ENCODE peak calls at places on chromosomes 2 and 18, in five cellular contexts. One of them, this sample, is unnamed.

GRCh38 chr2:53785378-53785777 is 1.4 kb downstream of the ASB3 start:
- DNase-seq in ovary: no peak
- DNase-seq in PC-9: no peak
- DNase-seq in heart left ventricle: no peak
- DNase-seq in brain microvascular endothelial cell: no peak
- DNase-seq in this sample: no peak

GRCh38 chr2:230503798-230504197 is 87.8 kb downstream of the SP100 start:
- DNase-seq in ovary: no peak
- DNase-seq in PC-9: no peak
- DNase-seq in heart left ventricle: no peak
- DNase-seq in brain microvascular endothelial cell: no peak
- DNase-seq in this sample: no peak

GRCh38 chr2:71603311-71603794 is 150.0 kb downstream of the DYSF start:
- DNase-seq in ovary: no peak
- DNase-seq in PC-9: no peak
- DNase-seq in heart left ventricle: peak; percentile 53
- DNase-seq in brain microvascular endothelial cell: no peak
- DNase-seq in this sample: no peak

GRCh38 chr2:203934006-203934632 is 2.4 kb upstream of the ICOS start:
- DNase-seq in ovary: no peak
- DNase-seq in PC-9: no peak
- DNase-seq in heart left ventricle: no peak
- DNase-seq in brain microvascular endothelial cell: no peak
- DNase-seq in this sample: no peak

GRCh38 chr2:119006441-119006840 is 64.4 kb downstream of the MARCO start:
- DNase-seq in ovary: no peak
- DNase-seq in PC-9: no peak
- DNase-seq in heart left ventricle: no peak
- DNase-seq in brain microvascular endothelial cell: no peak
- DNase-seq in this sample: no peak

GRCh38 chr2:26049641-26050040 is 15.8 kb downstream of the RAB10 start:
- DNase-seq in ovary: no peak
- DNase-seq in PC-9: no peak
- DNase-seq in heart left ventricle: no peak
- DNase-seq in brain microvascular endothelial cell: no peak
- DNase-seq in this sample: no peak

GRCh38 chr18:59864446-59864764 is 35.4 kb upstream of the PMAIP1 start:
- DNase-seq in ovary: no peak
- DNase-seq in PC-9: peak; percentile 64
- DNase-seq in heart left ventricle: no peak
- DNase-seq in brain microvascular endothelial cell: no peak
- DNase-seq in this sample: no peak

GRCh38 chr2:21836766-21837543 is 713.2 kb downstream of the TDRD15 start:
- DNase-seq in ovary: no peak
- DNase-seq in PC-9: no peak
- DNase-seq in heart left ventricle: no peak
- DNase-seq in brain microvascular endothelial cell: peak; percentile 37
- DNase-seq in this sample: no peak

GRCh38 chr2:20231632-20232031 is 6.7 kb upstream of the SDC1 start:
- DNase-seq in ovary: no peak
- DNase-seq in PC-9: peak; percentile 100
- DNase-seq in heart left ventricle: no peak
- DNase-seq in brain microvascular endothelial cell: no peak
- DNase-seq in this sample: no peak

GRCh38 chr2:238895901-238896600 is 48.2 kb downstream of the TWIST2 start:
- DNase-seq in ovary: peak; percentile 89
- DNase-seq in PC-9: peak; percentile 39
- DNase-seq in heart left ventricle: peak; percentile 77
- DNase-seq in brain microvascular endothelial cell: peak; percentile 55
- DNase-seq in this sample: no peak

GRCh38 chr2:208049006-208049405 is 23.7 kb upstream of the PLEKHM3 start:
- DNase-seq in ovary: no peak
- DNase-seq in PC-9: no peak
- DNase-seq in heart left ventricle: no peak
- DNase-seq in brain microvascular endothelial cell: no peak
- DNase-seq in this sample: no peak

GRCh38 chr2:35293261-35293660 is 1062.3 kb upstream of the CRIM1 start:
- DNase-seq in ovary: no peak
- DNase-seq in PC-9: no peak
- DNase-seq in heart left ventricle: no peak
- DNase-seq in brain microvascular endothelial cell: no peak
- DNase-seq in this sample: no peak

GRCh38 chr2:181959508-181959907 is 26.1 kb upstream of the PPP1R1C start:
- DNase-seq in ovary: no peak
- DNase-seq in PC-9: no peak
- DNase-seq in heart left ventricle: no peak
- DNase-seq in brain microvascular endothelial cell: no peak
- DNase-seq in this sample: no peak

GRCh38 chr2:11337909-11338308 is 6.5 kb downstream of the ROCK2 start:
- DNase-seq in ovary: no peak
- DNase-seq in PC-9: no peak
- DNase-seq in heart left ventricle: no peak
- DNase-seq in brain microvascular endothelial cell: no peak
- DNase-seq in this sample: no peak

GRCh38 chr2:240463866-240464481 is 28.5 kb downstream of the GPC1 start:
- DNase-seq in ovary: no peak
- DNase-seq in PC-9: no peak
- DNase-seq in heart left ventricle: no peak
- DNase-seq in brain microvascular endothelial cell: no peak
- DNase-seq in this sample: no peak

GRCh38 chr2:168180914-168181313 is 66.5 kb downstream of the STK39 start:
- DNase-seq in ovary: no peak
- DNase-seq in PC-9: no peak
- DNase-seq in heart left ventricle: no peak
- DNase-seq in brain microvascular endothelial cell: no peak
- DNase-seq in this sample: no peak

GRCh38 chr18:31297248-31297647 is 20.7 kb upstream of the DSG1 start:
- DNase-seq in ovary: no peak
- DNase-seq in PC-9: no peak
- DNase-seq in heart left ventricle: no peak
- DNase-seq in brain microvascular endothelial cell: no peak
- DNase-seq in this sample: no peak

GRCh38 chr2:240593703-240594451 is 7.3 kb downstream of the CAPN10 start:
- DNase-seq in ovary: peak; percentile 38
- DNase-seq in PC-9: no peak
- DNase-seq in heart left ventricle: peak; percentile 67
- DNase-seq in brain microvascular endothelial cell: no peak
- DNase-seq in this sample: no peak

GRCh38 chr2:36294290-36294689 is 61.3 kb upstream of the CRIM1 start:
- DNase-seq in ovary: no peak
- DNase-seq in PC-9: no peak
- DNase-seq in heart left ventricle: no peak
- DNase-seq in brain microvascular endothelial cell: no peak
- DNase-seq in this sample: no peak

GRCh38 chr2:100969998-100970397 is 32.1 kb upstream of the RPL31 start:
- DNase-seq in ovary: no peak
- DNase-seq in PC-9: no peak
- DNase-seq in heart left ventricle: no peak
- DNase-seq in brain microvascular endothelial cell: no peak
- DNase-seq in this sample: no peak

GRCh38 chr2:11676640-11677039 is 6.6 kb upstream of the NTSR2 start:
- DNase-seq in ovary: no peak
- DNase-seq in PC-9: no peak
- DNase-seq in heart left ventricle: no peak
- DNase-seq in brain microvascular endothelial cell: no peak
- DNase-seq in this sample: no peak

GRCh38 chr2:60385648-60386047 is 167.8 kb downstream of the BCL11A start:
- DNase-seq in ovary: no peak
- DNase-seq in PC-9: no peak
- DNase-seq in heart left ventricle: no peak
- DNase-seq in brain microvascular endothelial cell: peak; percentile 76
- DNase-seq in this sample: no peak

GRCh38 chr2:175414872-175415487 is 233.5 kb upstream of the ATP5MC3 start:
- DNase-seq in ovary: peak; percentile 50
- DNase-seq in PC-9: no peak
- DNase-seq in heart left ventricle: peak; percentile 47
- DNase-seq in brain microvascular endothelial cell: peak; percentile 69
- DNase-seq in this sample: peak; percentile 21

GRCh38 chr2:225353579-225354085 is 45.9 kb upstream of the NYAP2 start:
- DNase-seq in ovary: no peak
- DNase-seq in PC-9: no peak
- DNase-seq in heart left ventricle: no peak
- DNase-seq in brain microvascular endothelial cell: no peak
- DNase-seq in this sample: no peak

GRCh38 chr2:72649810-72650209 is 176.0 kb downstream of the EXOC6B start:
- DNase-seq in ovary: no peak
- DNase-seq in PC-9: no peak
- DNase-seq in heart left ventricle: no peak
- DNase-seq in brain microvascular endothelial cell: no peak
- DNase-seq in this sample: no peak

GRCh38 chr2:25672500-25673169 is 742 bp downstream of the DTNB start:
- DNase-seq in ovary: peak; percentile 76
- DNase-seq in PC-9: peak; percentile 43
- DNase-seq in heart left ventricle: peak; percentile 47
- DNase-seq in brain microvascular endothelial cell: no peak
- DNase-seq in this sample: peak; percentile 48

GRCh38 chr18:55502346-55502710 is 85.7 kb downstream of the TCF4 start:
- DNase-seq in ovary: no peak
- DNase-seq in PC-9: no peak
- DNase-seq in heart left ventricle: no peak
- DNase-seq in brain microvascular endothelial cell: no peak
- DNase-seq in this sample: no peak

GRCh38 chr18:11850821-11851155 is 425 bp upstream of the CHMP1B start:
- DNase-seq in ovary: no peak
- DNase-seq in PC-9: peak; percentile 45
- DNase-seq in heart left ventricle: no peak
- DNase-seq in brain microvascular endothelial cell: no peak
- DNase-seq in this sample: no peak

GRCh38 chr2:33215299-33215698 is 261.1 kb upstream of the RASGRP3 start:
- DNase-seq in ovary: peak; percentile 64
- DNase-seq in PC-9: no peak
- DNase-seq in heart left ventricle: peak; percentile 80
- DNase-seq in brain microvascular endothelial cell: peak; percentile 90
- DNase-seq in this sample: no peak
- TF ChIP-seq CTCF in ovary: no peak
- TF ChIP-seq CTCF in PC-9: no peak
- TF ChIP-seq CTCF in heart left ventricle: no peak
- TF ChIP-seq CTCF in brain microvascular endothelial cell: peak; percentile 21
- TF ChIP-seq CTCF in this sample: no peak

DNA sequence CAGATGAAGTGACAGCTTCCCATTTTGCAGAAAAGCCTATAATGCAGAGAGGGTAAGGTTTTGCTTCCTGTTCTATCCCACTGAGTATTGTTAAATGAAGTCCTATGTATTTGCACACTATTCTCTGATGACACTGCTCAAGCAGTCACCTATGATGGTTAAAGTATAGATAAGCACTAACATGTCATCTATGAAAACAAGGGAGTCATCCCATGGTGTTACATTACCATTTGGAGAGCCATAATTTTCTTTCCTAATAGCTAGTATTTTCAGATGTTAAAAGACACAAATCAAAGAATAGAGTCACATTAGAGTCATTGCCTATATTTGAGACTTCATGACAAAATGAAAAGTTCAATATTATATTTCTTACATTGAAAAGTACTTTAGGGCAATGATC is 42.8 kb upstream of the GRB14 start:
- DNase-seq in ovary: no peak
- DNase-seq in PC-9: no peak
- DNase-seq in heart left ventricle: no peak
- DNase-seq in brain microvascular endothelial cell: no peak
- DNase-seq in this sample: no peak
- TF ChIP-seq CTCF in ovary: no peak
- TF ChIP-seq CTCF in PC-9: no peak
- TF ChIP-seq CTCF in heart left ventricle: no peak
- TF ChIP-seq CTCF in brain microvascular endothelial cell: no peak
- TF ChIP-seq CTCF in this sample: no peak

GRCh38 chr18:48669991-48670750 is 131.3 kb downstream of the CTIF start:
- DNase-seq in ovary: peak; percentile 14
- DNase-seq in PC-9: no peak
- DNase-seq in heart left ventricle: no peak
- DNase-seq in brain microvascular endothelial cell: no peak
- DNase-seq in this sample: no peak

GRCh38 chr18:48670751-48671560 is 132.1 kb downstream of the CTIF start:
- DNase-seq in ovary: no peak
- DNase-seq in PC-9: no peak
- DNase-seq in heart left ventricle: no peak
- DNase-seq in brain microvascular endothelial cell: no peak
- DNase-seq in this sample: no peak

GRCh38 chr18:48667276-48668254 is 128.7 kb downstream of the CTIF start:
- DNase-seq in ovary: peak; percentile 17
- DNase-seq in PC-9: peak; percentile 44
- DNase-seq in heart left ventricle: no peak
- DNase-seq in brain microvascular endothelial cell: no peak
- DNase-seq in this sample: no peak

GRCh38 chr18:48668466-48669179 is 129.8 kb downstream of the CTIF start:
- DNase-seq in ovary: peak; percentile 22
- DNase-seq in PC-9: no peak
- DNase-seq in heart left ventricle: no peak
- DNase-seq in brain microvascular endothelial cell: no peak
- DNase-seq in this sample: no peak

GRCh38 chr18:48669180-48669675 is 130.4 kb downstream of the CTIF start:
- DNase-seq in ovary: no peak
- DNase-seq in PC-9: no peak
- DNase-seq in heart left ventricle: no peak
- DNase-seq in brain microvascular endothelial cell: no peak
- DNase-seq in this sample: no peak
- TF ChIP-seq CTCF in ovary: no peak
- TF ChIP-seq CTCF in PC-9: no peak
- TF ChIP-seq CTCF in heart left ventricle: no peak
- TF ChIP-seq CTCF in brain microvascular endothelial cell: no peak
- TF ChIP-seq CTCF in this sample: no peak

GRCh38 chr18:44782617-44783016 is 101.9 kb downstream of the SETBP1 start:
- DNase-seq in ovary: no peak
- DNase-seq in PC-9: no peak
- DNase-seq in heart left ventricle: no peak
- DNase-seq in brain microvascular endothelial cell: no peak
- DNase-seq in this sample: no peak
- TF ChIP-seq CTCF in ovary: no peak
- TF ChIP-seq CTCF in PC-9: no peak
- TF ChIP-seq CTCF in heart left ventricle: no peak
- TF ChIP-seq CTCF in brain microvascular endothelial cell: no peak
- TF ChIP-seq CTCF in this sample: no peak

DNA sequence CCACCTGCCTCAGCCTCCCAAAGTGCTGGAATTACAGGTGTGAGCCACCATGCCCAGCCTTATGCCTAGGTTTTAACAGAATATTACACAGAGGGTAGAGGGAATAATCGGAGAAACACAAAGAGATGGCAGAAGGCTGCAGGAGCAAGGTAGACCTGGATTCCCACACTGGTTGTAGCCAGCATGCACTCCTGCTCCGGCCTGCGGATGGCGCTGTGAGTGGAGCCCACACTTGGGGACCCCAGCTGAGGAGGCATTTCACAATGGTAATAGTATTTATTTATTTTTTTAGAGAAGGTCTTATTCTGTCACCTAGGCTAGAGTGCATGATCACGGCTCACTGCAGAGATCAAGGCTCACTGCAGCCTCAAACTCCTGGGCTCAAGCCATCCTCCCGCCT is 38.8 kb upstream of the DARS1 start:
- DNase-seq in ovary: no peak
- DNase-seq in PC-9: no peak
- DNase-seq in heart left ventricle: no peak
- DNase-seq in brain microvascular endothelial cell: no peak
- DNase-seq in this sample: no peak
- TF ChIP-seq CTCF in ovary: no peak
- TF ChIP-seq CTCF in PC-9: no peak
- TF ChIP-seq CTCF in heart left ventricle: no peak
- TF ChIP-seq CTCF in brain microvascular endothelial cell: no peak
- TF ChIP-seq CTCF in this sample: peak; percentile 8

This sample was measured in progenitor cell of endocrine pancreas.